ENCODE peak calls at places on chromosome 7, in nine cellular contexts. T is brain microvascular endothelial cell; P is transverse colon; E is HT1080; U is GM13977; X is astrocyte of the cerebellum; B is activated CD4-positive, CD25-positive, alpha-beta regulatory T cell; W is ELR; F is neural crest cell. Y is an unnamed sample.
A peak's percentile ranks its signal among the peaks of the same experiment; 100 is the strongest.

GRCh38 chr7:48427671-48428070 is 256.4 kb downstream of the ABCA13 start:
- DNase-seq in T (peak; percentile 27), P (no peak), E (peak; percentile 52), U (no peak), X (no peak), B (no peak), W (peak; percentile 25), F (no peak), Y (peak; percentile 68)

GRCh38 chr7:102251531-102252372 is 34.9 kb upstream of the SH2B2 start:
- DNase-seq in T (no peak), P (no peak), E (no peak), U (peak; percentile 65), X (no peak), B (no peak), W (no peak), F (no peak), Y (no peak)

GRCh38 chr7:71868797-71869196 is 543.3 kb downstream of the CALN1 start:
- DNase-seq in T (peak; percentile 52), P (no peak), E (peak; percentile 94), U (no peak), X (peak; percentile 47), B (no peak), W (peak; percentile 2), F (no peak), Y (no peak)

GRCh38 chr7:1646957-1647891 is 22.9 kb upstream of the ELFN1 start:
- DNase-seq in T (peak; percentile 27), P (no peak), E (no peak), U (no peak), X (peak; percentile 19), B (no peak), W (no peak), F (no peak), Y (peak; percentile 66)

GRCh38 chr7:148697950-148698396 is 730 bp upstream of the CUL1 start:
- DNase-seq in T (no peak), P (no peak), E (no peak), U (peak; percentile 30), X (no peak), B (no peak), W (no peak), F (no peak), Y (peak; percentile 10)

GRCh38 chr7:26658698-26659084 is 205.7 kb downstream of the SKAP2 start:
- DNase-seq in T (no peak), P (no peak), E (no peak), U (no peak), X (no peak), B (no peak), W (no peak), F (no peak), Y (no peak)

GRCh38 chr7:28921822-28922221 is 36.3 kb downstream of the TRIL start:
- DNase-seq in T (peak; percentile 77), P (peak; percentile 40), E (peak; percentile 68), U (peak; percentile 59), X (peak; percentile 55), B (peak; percentile 1), W (peak; percentile 73), F (peak; percentile 46), Y (peak; percentile 76)

GRCh38 chr7:4820405-4820967 is 41.3 kb downstream of the PAPOLB start:
- DNase-seq in T (no peak), P (no peak), E (no peak), U (no peak), X (no peak), B (no peak), W (no peak), F (no peak), Y (no peak)

GRCh38 chr7:130831322-130831721 is 97.3 kb upstream of the KLF14 start:
- DNase-seq in T (no peak), P (no peak), E (no peak), U (no peak), X (no peak), B (no peak), W (no peak), F (no peak), Y (no peak)

GRCh38 chr7:27576360-27576944 is 86.2 kb downstream of the HIBADH start:
- DNase-seq in T (no peak), P (no peak), E (peak; percentile 41), U (peak; percentile 24), X (peak; percentile 23), B (no peak), W (peak; percentile 69), F (no peak), Y (peak; percentile 63)